ENCODE peak calls at places on chromosome 17, in ten cellular contexts. R is ureter; X is activated T-helper 1 cell treated with Interleukin-2 at 50 U/mL for 16 hours; J is T-helper 2 cell; Q is gastrocnemius medialis; M is NAMALWA; C is NB4; S is activated T-cell treated with anti-CD3 and anti-CD28 coated beads, Interleukin-2, amount 50 U/mL, for 4 hours; A is fibroblast of gingiva; O is renal cortical epithelial cell. T is an unnamed sample.

GRCh38 chr17:19369846-19370492 is 7.4 kb upstream of the B9D1 start:
- DNase-seq in R (no peak), X (no peak), J (peak; percentile 65), Q (no peak), M (no peak), C (no peak), S (no peak), A (no peak), O (no peak), T (no peak)

GRCh38 chr17:45435481-45435880 is 2.8 kb upstream of the ARHGAP27 start:
- DNase-seq in R (no peak), X (no peak), J (no peak), Q (no peak), M (no peak), C (no peak), S (no peak), A (no peak), O (no peak), T (no peak)

GRCh38 chr17:31538080-31538762 is 146.7 kb downstream of the RAB11FIP4 start:
- DNase-seq in R (no peak), X (no peak), J (no peak), Q (no peak), M (peak; percentile 80), C (no peak), S (no peak), A (no peak), O (peak; percentile 51), T (no peak)

GRCh38 chr17:64084086-64084939 is 45.6 kb downstream of the ERN1 start:
- DNase-seq in R (no peak), X (no peak), J (no peak), Q (no peak), M (no peak), C (peak; percentile 14), S (no peak), A (peak; percentile 52), O (peak; percentile 85), T (no peak)

GRCh38 chr17:79455636-79456035 is 155.2 kb downstream of the RBFOX3 start:
- DNase-seq in R (no peak), X (no peak), J (no peak), Q (no peak), M (no peak), C (no peak), S (no peak), A (no peak), O (no peak), T (no peak)

GRCh38 chr17:35046740-35047283 is 16.7 kb downstream of the RFFL start:
- DNase-seq in R (no peak), X (peak; percentile 42), J (peak; percentile 63), Q (no peak), M (peak; percentile 40), C (peak; percentile 14), S (peak; percentile 53), A (no peak), O (peak; percentile 77), T (no peak)

GRCh38 chr17:81582341-81582740 is 30.2 kb upstream of the FAAP100 start:
- DNase-seq in R (no peak), X (no peak), J (no peak), Q (no peak), M (no peak), C (no peak), S (no peak), A (no peak), O (peak; percentile 33), T (no peak)

GRCh38 chr17:9284884-9285283 is 263.6 kb downstream of the NTN1 start:
- DNase-seq in R (no peak), X (no peak), J (no peak), Q (no peak), M (no peak), C (no peak), S (no peak), A (no peak), O (no peak), T (no peak)

GRCh38 chr17:66835476-66835875 is 559 bp downstream of the CACNG5 start:
- DNase-seq in R (no peak), X (no peak), J (no peak), Q (no peak), M (no peak), C (no peak), S (no peak), A (no peak), O (no peak), T (peak; percentile 53)

GRCh38 chr17:64064331-64064730 is 43.9 kb upstream of the ICAM2 start:
- DNase-seq in R (no peak), X (no peak), J (no peak), Q (no peak), M (no peak), C (no peak), S (no peak), A (no peak), O (no peak), T (no peak)